ENCODE peak calls at places on chromosomes 4 and X, in eight cellular contexts. J, M, U, D, C, N, O and W are unnamed samples.

GRCh38 chrX:38275615-38276014 is 51.7 kb downstream of the RPGR start:
- DNase-seq in M (peak), U (no peak), D (peak), C (peak), N (no peak), O (no peak), J (peak), W (no peak)

GRCh38 chr4:52813546-52813945 is 48.6 kb upstream of the RASL11B start:
- DNase-seq in J (no peak), U (no peak), N (no peak), C (no peak), O (no peak), D (no peak), M (no peak), W (no peak)

GRCh38 chr4:136078971-136079370 is 1453.3 kb downstream of the PCDH18 start:
- DNase-seq in D (no peak), N (no peak), C (no peak), U (no peak), M (peak), J (peak), O (no peak), W (no peak)

GRCh38 chr4:13665711-13666660 is 38.5 kb upstream of the BOD1L1 start:
- DNase-seq in N (no peak), D (no peak), M (peak), O (no peak), J (no peak), U (no peak), C (no peak), W (no peak)

GRCh38 chrX:22093550-22093949 is 61.4 kb downstream of the PHEX start:
- DNase-seq in O (no peak), D (no peak), C (no peak), U (no peak), J (no peak), M (no peak), N (no peak), W (no peak)

GRCh38 chr4:55444822-55445221 is 49.1 kb downstream of the TMEM165 start:
- DNase-seq in U (no peak), J (peak), M (peak), D (no peak), O (no peak), N (no peak), C (peak), W (peak)

GRCh38 chr4:42466285-42466684 is 69.0 kb downstream of the SHISA3 start:
- DNase-seq in U (no peak), D (no peak), M (no peak), N (no peak), J (no peak), C (no peak), O (no peak), W (no peak)

GRCh38 chrX:30643313-30643821 is 9.9 kb upstream of the GK start:
- DNase-seq in U (no peak), M (peak), C (peak), D (peak), N (no peak), J (no peak), O (no peak), W (peak)

GRCh38 chr4:169225058-169225751 is 45.6 kb downstream of the SH3RF1 start:
- DNase-seq in U (no peak), C (peak), D (peak), J (peak), O (no peak), N (no peak), M (peak), W (no peak)

GRCh38 chr4:519203-519651 is 20.2 kb downstream of the PIGG start:
- DNase-seq in M (no peak), N (no peak), C (no peak), D (no peak), U (no peak), J (no peak), O (no peak), W (no peak)

GRCh38 chr4:7312691-7313090 is 120.4 kb downstream of the SORCS2 start:
- DNase-seq in C (no peak), N (no peak), O (no peak), U (no peak), D (no peak), M (no peak), J (no peak), W (no peak)

GRCh38 chr4:151175204-151175603 is 75.8 kb downstream of the RPS3A start:
- DNase-seq in O (no peak), D (no peak), N (no peak), J (no peak), M (no peak), U (no peak), C (no peak), W (no peak)

GRCh38 chr4:8033067-8033755 is 93.5 kb upstream of the AFAP1 start:
- DNase-seq in C (no peak), J (no peak), U (no peak), N (no peak), M (no peak), D (no peak), O (no peak), W (no peak)

GRCh38 chr4:1983053-1983845 is 25.5 kb downstream of the NELFA start:
- DNase-seq in O (no peak), C (no peak), N (no peak), J (no peak), D (no peak), M (no peak), U (no peak), W (no peak)